ENCODE peak calls at places on chromosomes 4 and X, in eight cellular contexts. One of them, this sample, is unnamed.

GRCh38 chr4:2400841-2401609 is 17.4 kb downstream of the ZFYVE28 start:
- DNase-seq in AG08396: no peak
- DNase-seq in activated T-cell treated with anti-CD3 and anti-CD28 coated beads for 24 hours: no peak
- DNase-seq in A172: no peak
- DNase-seq in brain pericyte: no peak
- DNase-seq in head of caudate nucleus: no peak
- DNase-seq in NCI-H1092 treated with DMSO at 0.1 percent for 48 hours: no peak
- DNase-seq in hepatocyte: no peak
- DNase-seq in this sample: no peak

GRCh38 chr4:61094854-61095598 is 105.1 kb upstream of the ADGRL3 start:
- DNase-seq in AG08396: no peak
- DNase-seq in activated T-cell treated with anti-CD3 and anti-CD28 coated beads for 24 hours: no peak
- DNase-seq in A172: peak; percentile 2
- DNase-seq in brain pericyte: no peak
- DNase-seq in head of caudate nucleus: no peak
- DNase-seq in NCI-H1092 treated with DMSO at 0.1 percent for 48 hours: no peak
- DNase-seq in hepatocyte: no peak
- DNase-seq in this sample: no peak

GRCh38 chr4:121789960-121790829 is 10.9 kb upstream of the EXOSC9 start:
- DNase-seq in AG08396: no peak
- DNase-seq in activated T-cell treated with anti-CD3 and anti-CD28 coated beads for 24 hours: no peak
- DNase-seq in A172: peak; percentile 84
- DNase-seq in brain pericyte: no peak
- DNase-seq in head of caudate nucleus: no peak
- DNase-seq in NCI-H1092 treated with DMSO at 0.1 percent for 48 hours: no peak
- DNase-seq in hepatocyte: no peak
- DNase-seq in this sample: no peak

GRCh38 chr4:169975131-169975836 is 50.9 kb downstream of the MFAP3L start:
- DNase-seq in AG08396: no peak
- DNase-seq in activated T-cell treated with anti-CD3 and anti-CD28 coated beads for 24 hours: no peak
- DNase-seq in A172: no peak
- DNase-seq in brain pericyte: no peak
- DNase-seq in head of caudate nucleus: no peak
- DNase-seq in NCI-H1092 treated with DMSO at 0.1 percent for 48 hours: no peak
- DNase-seq in hepatocyte: no peak
- DNase-seq in this sample: no peak

GRCh38 chr4:60683357-60683756 is 516.8 kb upstream of the ADGRL3 start:
- DNase-seq in AG08396: peak; percentile 51
- DNase-seq in activated T-cell treated with anti-CD3 and anti-CD28 coated beads for 24 hours: no peak
- DNase-seq in A172: peak; percentile 63
- DNase-seq in brain pericyte: peak; percentile 5
- DNase-seq in head of caudate nucleus: no peak
- DNase-seq in NCI-H1092 treated with DMSO at 0.1 percent for 48 hours: no peak
- DNase-seq in hepatocyte: no peak
- DNase-seq in this sample: no peak

GRCh38 chr4:181946902-181947301 is 296.3 kb upstream of the TENM3 start:
- DNase-seq in AG08396: no peak
- DNase-seq in activated T-cell treated with anti-CD3 and anti-CD28 coated beads for 24 hours: no peak
- DNase-seq in A172: no peak
- DNase-seq in brain pericyte: no peak
- DNase-seq in head of caudate nucleus: no peak
- DNase-seq in NCI-H1092 treated with DMSO at 0.1 percent for 48 hours: no peak
- DNase-seq in hepatocyte: no peak
- DNase-seq in this sample: no peak

GRCh38 chr4:83170952-83171399 is 56.4 kb upstream of the PLAC8 start:
- DNase-seq in AG08396: no peak
- DNase-seq in activated T-cell treated with anti-CD3 and anti-CD28 coated beads for 24 hours: no peak
- DNase-seq in A172: peak; percentile 7
- DNase-seq in brain pericyte: no peak
- DNase-seq in head of caudate nucleus: no peak
- DNase-seq in NCI-H1092 treated with DMSO at 0.1 percent for 48 hours: no peak
- DNase-seq in hepatocyte: no peak
- DNase-seq in this sample: no peak

GRCh38 chr4:68175562-68176155 is 46.0 kb upstream of the TMPRSS11F start:
- DNase-seq in AG08396: peak; percentile 53
- DNase-seq in activated T-cell treated with anti-CD3 and anti-CD28 coated beads for 24 hours: peak; percentile 11
- DNase-seq in A172: peak; percentile 36
- DNase-seq in brain pericyte: no peak
- DNase-seq in head of caudate nucleus: peak; percentile 25
- DNase-seq in NCI-H1092 treated with DMSO at 0.1 percent for 48 hours: peak; percentile 57
- DNase-seq in hepatocyte: peak; percentile 82
- DNase-seq in this sample: no peak

GRCh38 chr4:145234086-145234694 is 53.8 kb upstream of the OTUD4 start:
- DNase-seq in AG08396: peak; percentile 30
- DNase-seq in activated T-cell treated with anti-CD3 and anti-CD28 coated beads for 24 hours: peak; percentile 54
- DNase-seq in A172: peak; percentile 40
- DNase-seq in brain pericyte: no peak
- DNase-seq in head of caudate nucleus: peak; percentile 30
- DNase-seq in NCI-H1092 treated with DMSO at 0.1 percent for 48 hours: peak; percentile 65
- DNase-seq in hepatocyte: peak; percentile 82
- DNase-seq in this sample: no peak

GRCh38 chrX:69968956-69969355 is 80.8 kb downstream of the AWAT2 start:
- DNase-seq in AG08396: no peak
- DNase-seq in activated T-cell treated with anti-CD3 and anti-CD28 coated beads for 24 hours: no peak
- DNase-seq in A172: no peak
- DNase-seq in brain pericyte: no peak
- DNase-seq in head of caudate nucleus: peak; percentile 23
- DNase-seq in NCI-H1092 treated with DMSO at 0.1 percent for 48 hours: no peak
- DNase-seq in hepatocyte: no peak
- DNase-seq in this sample: no peak

GRCh38 chr4:27790911-27791310 is 930.3 kb downstream of the STIM2 start:
- DNase-seq in AG08396: no peak
- DNase-seq in activated T-cell treated with anti-CD3 and anti-CD28 coated beads for 24 hours: no peak
- DNase-seq in A172: peak; percentile 32
- DNase-seq in brain pericyte: no peak
- DNase-seq in head of caudate nucleus: no peak
- DNase-seq in NCI-H1092 treated with DMSO at 0.1 percent for 48 hours: no peak
- DNase-seq in hepatocyte: no peak
- DNase-seq in this sample: no peak

GRCh38 chr4:15654556-15655222 is 468 bp downstream of the FBXL5 start:
- DNase-seq in AG08396: peak; percentile 65
- DNase-seq in activated T-cell treated with anti-CD3 and anti-CD28 coated beads for 24 hours: peak; percentile 25
- DNase-seq in A172: peak; percentile 23
- DNase-seq in brain pericyte: no peak
- DNase-seq in head of caudate nucleus: peak; percentile 69
- DNase-seq in NCI-H1092 treated with DMSO at 0.1 percent for 48 hours: peak; percentile 51
- DNase-seq in hepatocyte: peak; percentile 74
- DNase-seq in this sample: peak; percentile 72

GRCh38 chr4:42596918-42597317 is 60.0 kb downstream of the ATP8A1 start:
- DNase-seq in AG08396: no peak
- DNase-seq in activated T-cell treated with anti-CD3 and anti-CD28 coated beads for 24 hours: no peak
- DNase-seq in A172: no peak
- DNase-seq in brain pericyte: no peak
- DNase-seq in head of caudate nucleus: no peak
- DNase-seq in NCI-H1092 treated with DMSO at 0.1 percent for 48 hours: peak; percentile 73
- DNase-seq in hepatocyte: no peak
- DNase-seq in this sample: no peak

GRCh38 chr4:41454393-41454792 is 83.6 kb upstream of the LIMCH1 start:
- DNase-seq in AG08396: no peak
- DNase-seq in activated T-cell treated with anti-CD3 and anti-CD28 coated beads for 24 hours: no peak
- DNase-seq in A172: no peak
- DNase-seq in brain pericyte: no peak
- DNase-seq in head of caudate nucleus: no peak
- DNase-seq in NCI-H1092 treated with DMSO at 0.1 percent for 48 hours: peak; percentile 46
- DNase-seq in hepatocyte: peak; percentile 24
- DNase-seq in this sample: peak; percentile 14

GRCh38 chrX:19122641-19123009 is 357 bp upstream of the ADGRG2 start:
- DNase-seq in AG08396: no peak
- DNase-seq in activated T-cell treated with anti-CD3 and anti-CD28 coated beads for 24 hours: no peak
- DNase-seq in A172: no peak
- DNase-seq in brain pericyte: no peak
- DNase-seq in head of caudate nucleus: no peak
- DNase-seq in NCI-H1092 treated with DMSO at 0.1 percent for 48 hours: no peak
- DNase-seq in hepatocyte: no peak
- DNase-seq in this sample: no peak

GRCh38 chr4:36187723-36188333 is 56.5 kb downstream of the ARAP2 start:
- DNase-seq in AG08396: no peak
- DNase-seq in activated T-cell treated with anti-CD3 and anti-CD28 coated beads for 24 hours: no peak
- DNase-seq in A172: peak; percentile 22
- DNase-seq in brain pericyte: no peak
- DNase-seq in head of caudate nucleus: no peak
- DNase-seq in NCI-H1092 treated with DMSO at 0.1 percent for 48 hours: no peak
- DNase-seq in hepatocyte: peak; percentile 26
- DNase-seq in this sample: no peak